ENCODE peak calls at places on chromosome 18, in ten cellular contexts. L is Calu3, Z is heart left ventricle, P is mammary epithelial cell, O is uterus, W is GM20000, E is fibroblast of the aortic adventitia, J is heart right ventricle, H is foreskin fibroblast, G is progenitor cell of endocrine pancreas. V is an unnamed sample.

GRCh38 chr18:41936471-41937134 is 18.4 kb upstream of the PIK3C3 start:
- DNase-seq in P (no peak), H (no peak), Z (no peak), O (no peak), L (no peak), J (no peak), G (no peak), E (no peak), W (peak; percentile 11), V (no peak)

GRCh38 chr18:7572837-7573236 is 5.7 kb downstream of the PTPRM start:
- DNase-seq in P (no peak), E (peak; percentile 27), L (no peak), G (no peak), Z (no peak), J (no peak), O (no peak), H (peak; percentile 29), W (no peak), V (no peak)

GRCh38 chr18:67938691-67939090 is 422.2 kb upstream of the DSEL start:
- DNase-seq in H (peak; percentile 51), L (no peak), P (no peak), Z (no peak), W (no peak), O (no peak), E (no peak), G (no peak), J (no peak), V (no peak)

GRCh38 chr18:61643884-61644647 is 248.7 kb downstream of the RNF152 start:
- DNase-seq in W (no peak), J (no peak), Z (no peak), P (no peak), H (no peak), O (no peak), E (no peak), L (no peak), G (no peak), V (no peak)

GRCh38 chr18:23977709-23978483 is 36.7 kb upstream of the TTC39C start:
- DNase-seq in W (no peak), O (no peak), H (no peak), P (no peak), L (no peak), E (peak; percentile 85), G (no peak), J (no peak), Z (no peak), V (no peak)

GRCh38 chr18:70172225-70172624 is 33.3 kb downstream of the RTTN start:
- DNase-seq in J (no peak), O (no peak), Z (no peak), P (no peak), E (peak; percentile 60), L (no peak), G (no peak), H (peak; percentile 52), W (no peak), V (no peak)

GRCh38 chr18:31245820-31246219 is 72.1 kb upstream of the DSG1 start:
- DNase-seq in W (no peak), J (no peak), H (no peak), E (no peak), Z (no peak), P (peak; percentile 86), O (no peak), L (no peak), G (no peak), V (no peak)

GRCh38 chr18:48832961-48833700 is 117.6 kb downstream of the SMAD7 start:
- DNase-seq in G (no peak), J (no peak), Z (peak; percentile 48), W (no peak), E (peak; percentile 76), O (peak; percentile 30), P (peak; percentile 93), H (peak; percentile 54), L (peak; percentile 73), V (no peak)

GRCh38 chr18:36187826-36188721 is 777 bp downstream of the MOCOS start:
- DNase-seq in L (peak; percentile 70), O (no peak), W (peak; percentile 35), Z (no peak), J (peak; percentile 17), P (peak; percentile 16), G (peak; percentile 19), H (peak; percentile 76), E (peak; percentile 74), V (no peak)

GRCh38 chr18:62131305-62131909 is 55.4 kb downstream of the PIGN start:
- DNase-seq in W (peak; percentile 46), O (peak; percentile 66), Z (peak; percentile 53), H (peak; percentile 84), J (peak; percentile 11), P (peak; percentile 29), G (peak; percentile 43), E (peak; percentile 82), L (peak; percentile 72), V (peak; percentile 51)

GRCh38 chr18:23798249-23798648 is 109.0 kb downstream of the LAMA3 start:
- DNase-seq in J (no peak), O (peak; percentile 40), W (no peak), E (no peak), P (no peak), G (no peak), H (no peak), L (no peak), Z (no peak), V (no peak)

GRCh38 chr18:3907955-3908354 is 458.0 kb downstream of the TGIF1 start:
- DNase-seq in W (no peak), O (no peak), P (no peak), J (no peak), E (no peak), G (no peak), Z (no peak), L (no peak), H (no peak), V (no peak)

GRCh38 chr18:78477840-78478239 is 501.8 kb upstream of the SALL3 start:
- DNase-seq in E (no peak), O (no peak), W (no peak), J (no peak), L (no peak), P (no peak), Z (no peak), H (no peak), G (no peak), V (no peak)

GRCh38 chr18:212780-213179 is 54.4 kb downstream of the USP14 start:
- DNase-seq in L (no peak), Z (no peak), G (no peak), E (no peak), H (peak; percentile 11), J (no peak), O (no peak), P (no peak), W (no peak), V (no peak)

GRCh38 chr18:5543036-5543671 is 643 bp downstream of the EPB41L3 start:
- DNase-seq in Z (no peak), J (peak; percentile 16), H (peak; percentile 31), L (no peak), W (peak; percentile 31), P (no peak), E (no peak), G (peak; percentile 43), O (no peak), V (peak; percentile 44)

DNA sequence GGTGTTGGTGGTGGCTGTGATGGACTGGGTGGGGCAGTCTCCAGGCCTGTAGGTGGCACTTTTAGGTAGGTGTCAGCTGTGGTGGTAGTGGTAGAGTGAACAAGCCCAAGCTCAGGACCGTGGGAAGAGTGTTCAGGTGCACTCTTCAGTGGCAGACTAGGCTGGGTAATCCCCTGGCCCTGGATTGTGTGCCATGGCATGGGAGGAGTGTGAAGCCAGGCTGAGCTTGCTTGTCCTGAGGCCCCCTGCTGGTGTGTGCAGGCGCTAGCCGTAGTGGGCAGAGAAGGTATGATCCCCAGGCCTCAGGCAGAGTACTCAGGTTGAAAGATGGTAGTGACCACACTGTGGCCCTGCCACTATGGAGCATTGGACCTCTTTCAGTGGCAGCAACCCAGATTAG is 850.3 kb downstream of the DSC3 start:
- DNase-seq in L (no peak), O (no peak), H (no peak), J (no peak), P (no peak), W (no peak), E (no peak), G (no peak), Z (no peak), V (no peak)
- TF ChIP-seq CTCF in L (no peak), O (no peak), H (no peak), J (no peak), P (no peak), W (no peak), E (no peak), G (no peak), Z (no peak), V (no peak)

GRCh38 chr18:55589625-55590291 is 1.8 kb upstream of the TCF4 start:
- DNase-seq in L (no peak), W (peak; percentile 65), E (peak; percentile 96), H (peak; percentile 98), O (peak; percentile 97), Z (peak; percentile 97), P (peak; percentile 91), J (peak; percentile 97), G (peak; percentile 88), V (peak; percentile 97)
- TF ChIP-seq CTCF in L (no peak), W (no peak), E (no peak), H (no peak), O (no peak), Z (no peak), P (no peak), J (peak; percentile 15), G (no peak), V (no peak)

DNA sequence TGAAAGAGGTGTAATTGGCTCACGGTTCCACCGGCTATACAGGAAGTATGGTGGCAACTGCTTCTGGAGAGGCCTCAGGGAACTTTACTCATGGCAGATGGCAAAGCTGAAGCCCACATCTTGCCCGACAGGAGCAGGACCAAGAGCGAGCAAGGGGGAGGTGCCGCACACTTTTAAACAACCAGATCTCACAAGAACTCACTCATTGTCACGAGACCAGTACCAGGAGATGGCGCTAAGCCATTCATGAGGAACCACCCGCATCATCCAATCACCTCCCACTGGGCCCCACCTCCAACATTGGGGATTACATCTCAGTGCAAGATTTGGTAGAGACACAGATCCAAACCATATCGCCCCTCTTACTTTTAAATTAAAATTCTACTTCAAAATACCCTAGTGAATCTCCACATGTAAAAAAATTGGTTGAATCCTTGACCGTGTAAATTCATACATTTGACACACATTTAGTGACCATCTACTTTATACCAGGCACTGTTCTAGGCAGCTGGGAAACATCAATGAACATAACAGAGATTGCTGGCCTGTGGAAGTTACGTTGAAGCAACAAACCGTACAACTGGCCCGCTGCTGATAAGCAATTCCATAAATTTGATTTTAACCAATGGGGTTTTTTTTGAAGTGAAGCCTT is 87.6 kb downstream of the ALPK2 start:
- DNase-seq in G (no peak), L (peak; percentile 49), J (no peak), W (no peak), E (no peak), Z (no peak), H (peak; percentile 21), P (no peak), O (no peak), V (no peak)
- TF ChIP-seq CTCF in G (no peak), L (no peak), J (peak; percentile 14), W (peak; percentile 33), E (no peak), Z (no peak), H (no peak), P (peak; percentile 36), O (no peak), V (peak; percentile 57)

DNA sequence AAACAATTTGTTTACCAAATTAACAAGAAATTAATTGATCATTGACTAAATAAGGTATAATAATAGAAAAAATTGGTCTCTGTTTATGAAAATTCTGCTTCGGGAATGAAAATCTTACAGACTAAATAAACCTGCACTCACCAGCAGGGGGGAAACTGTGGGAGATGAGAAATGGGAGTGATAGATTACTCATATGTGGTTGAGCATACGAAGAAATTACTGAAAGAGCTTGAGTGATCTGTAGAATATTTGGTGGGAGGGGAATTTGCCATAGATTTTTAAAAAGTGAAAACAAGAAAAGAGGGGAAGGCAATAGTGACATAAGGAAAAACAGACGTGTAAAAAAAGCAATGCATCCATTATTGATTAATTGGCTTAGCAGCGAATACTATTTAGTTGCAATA is 2.2 kb downstream of the HMSD start:
- DNase-seq in O (no peak), J (no peak), Z (no peak), H (peak; percentile 38), G (no peak), E (no peak), W (peak; percentile 49), P (peak; percentile 19), L (no peak), V (no peak)
- TF ChIP-seq CTCF in O (no peak), J (no peak), Z (no peak), H (peak; percentile 37), G (no peak), E (peak; percentile 45), W (no peak), P (peak; percentile 28), L (peak; percentile 29), V (no peak)

V was measured in D721Med.